ENCODE peak calls at places on chromosomes 16 and 17, in four cellular contexts. One of them, this sample, is unnamed.

GRCh38 chr17:20998571-20999043 is 44.2 kb downstream of the USP22 start:
- DNase-seq in fibroblast of mammary gland: no peak
- DNase-seq in gastrocnemius medialis: no peak
- DNase-seq in AG04450: no peak
- DNase-seq in this sample: peak; percentile 39

GRCh38 chr17:21029515-21029914 is 13.3 kb downstream of the USP22 start:
- DNase-seq in gastrocnemius medialis: no peak
- DNase-seq in fibroblast of mammary gland: peak; percentile 29
- DNase-seq in AG04450: no peak
- DNase-seq in this sample: no peak

GRCh38 chr17:28842282-28843012 is at the start of gene FAM222B:
- DNase-seq in gastrocnemius medialis: peak; percentile 77
- DNase-seq in fibroblast of mammary gland: peak; percentile 75
- DNase-seq in AG04450: peak; percentile 51
- DNase-seq in this sample: peak; percentile 83

GRCh38 chr16:2194166-2194834 is 2.1 kb downstream of the CASKIN1 start:
- DNase-seq in fibroblast of mammary gland: peak; percentile 53
- DNase-seq in gastrocnemius medialis: no peak
- DNase-seq in AG04450: no peak
- DNase-seq in this sample: peak; percentile 34

GRCh38 chr17:78144146-78144719 is 2.0 kb upstream of the C17orf99 start:
- DNase-seq in fibroblast of mammary gland: peak; percentile 86
- DNase-seq in gastrocnemius medialis: peak; percentile 63
- DNase-seq in AG04450: peak; percentile 56
- DNase-seq in this sample: peak; percentile 96

GRCh38 chr17:82272495-82273326 is 789 bp downstream of the CSNK1D start:
- DNase-seq in fibroblast of mammary gland: no peak
- DNase-seq in gastrocnemius medialis: no peak
- DNase-seq in AG04450: no peak
- DNase-seq in this sample: no peak

GRCh38 chr16:3797904-3798811 is 80.8 kb upstream of the TRAP1 start:
- DNase-seq in gastrocnemius medialis: no peak
- DNase-seq in AG04450: no peak
- DNase-seq in fibroblast of mammary gland: no peak
- DNase-seq in this sample: no peak

GRCh38 chr17:33575046-33575445 is 282.0 kb upstream of the ASIC2 start:
- DNase-seq in AG04450: no peak
- DNase-seq in fibroblast of mammary gland: no peak
- DNase-seq in gastrocnemius medialis: no peak
- DNase-seq in this sample: no peak

GRCh38 chr16:52548261-52549010 is 1.5 kb upstream of the TOX3 start:
- DNase-seq in gastrocnemius medialis: no peak
- DNase-seq in fibroblast of mammary gland: no peak
- DNase-seq in AG04450: no peak
- DNase-seq in this sample: no peak
- H3K4me3 ChIP-seq in gastrocnemius medialis: no peak overlapping the region
- H3K4me3 ChIP-seq in fibroblast of mammary gland: no peak overlapping the region
- H3K4me3 ChIP-seq in AG04450: no peak overlapping the region
- H3K4me3 ChIP-seq in this sample: no peak overlapping the region

GRCh38 chr16:67240506-67240905 is 6.8 kb downstream of the FHOD1 start:
- DNase-seq in gastrocnemius medialis: no peak
- DNase-seq in AG04450: no peak
- DNase-seq in fibroblast of mammary gland: peak; percentile 61
- DNase-seq in this sample: peak; percentile 27
- TF ChIP-seq CTCF in gastrocnemius medialis: no peak
- TF ChIP-seq CTCF in AG04450: no peak
- TF ChIP-seq CTCF in fibroblast of mammary gland: no peak
- TF ChIP-seq CTCF in this sample: no peak

GRCh38 chr17:61382796-61383688 is 16.6 kb upstream of the TBX2 start:
- DNase-seq in AG04450: no peak
- DNase-seq in fibroblast of mammary gland: no peak
- DNase-seq in gastrocnemius medialis: no peak
- DNase-seq in this sample: no peak

GRCh38 chr17:61379457-61380216 is 20.0 kb upstream of the TBX2 start:
- DNase-seq in gastrocnemius medialis: no peak
- DNase-seq in fibroblast of mammary gland: peak; percentile 38
- DNase-seq in AG04450: no peak
- DNase-seq in this sample: no peak

GRCh38 chr17:61380217-61380835 is 19.3 kb upstream of the TBX2 start:
- DNase-seq in gastrocnemius medialis: no peak
- DNase-seq in AG04450: no peak
- DNase-seq in fibroblast of mammary gland: peak; percentile 69
- DNase-seq in this sample: no peak

GRCh38 chr17:61380836-61381525 is 18.7 kb upstream of the TBX2 start:
- DNase-seq in fibroblast of mammary gland: no peak
- DNase-seq in AG04450: no peak
- DNase-seq in gastrocnemius medialis: no peak
- DNase-seq in this sample: no peak

GRCh38 chr17:61381537-61381936 is 18.1 kb upstream of the TBX2 start:
- DNase-seq in AG04450: no peak
- DNase-seq in gastrocnemius medialis: no peak
- DNase-seq in fibroblast of mammary gland: no peak
- DNase-seq in this sample: no peak
- H3K4me3 ChIP-seq in AG04450: no peak overlapping the region
- H3K4me3 ChIP-seq in gastrocnemius medialis: no peak overlapping the region
- H3K4me3 ChIP-seq in fibroblast of mammary gland: no peak overlapping the region
- H3K4me3 ChIP-seq in this sample: no peak overlapping the region

GRCh38 chr17:57051886-57052342 is 33.1 kb upstream of the AKAP1 start:
- DNase-seq in fibroblast of mammary gland: no peak
- DNase-seq in AG04450: no peak
- DNase-seq in gastrocnemius medialis: peak; percentile 79
- DNase-seq in this sample: no peak

GRCh38 chr17:57048096-57048495 is 37.0 kb upstream of the AKAP1 start:
- DNase-seq in AG04450: no peak
- DNase-seq in gastrocnemius medialis: no peak
- DNase-seq in fibroblast of mammary gland: no peak
- DNase-seq in this sample: no peak

GRCh38 chr17:57044976-57045867 is 39.8 kb upstream of the AKAP1 start:
- DNase-seq in AG04450: no peak
- DNase-seq in fibroblast of mammary gland: no peak
- DNase-seq in gastrocnemius medialis: no peak
- DNase-seq in this sample: no peak

GRCh38 chr17:57045868-57046671 is 39.0 kb upstream of the AKAP1 start:
- DNase-seq in gastrocnemius medialis: peak; percentile 45
- DNase-seq in fibroblast of mammary gland: no peak
- DNase-seq in AG04450: no peak
- DNase-seq in this sample: no peak

GRCh38 chr17:57050303-57050702 is 34.7 kb upstream of the AKAP1 start:
- DNase-seq in fibroblast of mammary gland: no peak
- DNase-seq in AG04450: no peak
- DNase-seq in gastrocnemius medialis: no peak
- DNase-seq in this sample: no peak
- TF ChIP-seq CTCF in fibroblast of mammary gland: no peak
- TF ChIP-seq CTCF in AG04450: no peak
- TF ChIP-seq CTCF in gastrocnemius medialis: no peak
- TF ChIP-seq CTCF in this sample: no peak